ENCODE peak calls at places on chromosomes 3 and 15, in six cellular contexts. K, X, E, W, Z and A are unnamed samples.

GRCh38 chr3:157405457-157405856 is 31.2 kb upstream of the PTX3 start:
- DNase-seq in E (no peak), K (no peak), W (no peak), Z (peak; percentile 79), X (no peak), A (no peak)

GRCh38 chr3:185460719-185461350 is 38.0 kb downstream of the TMEM41A start:
- DNase-seq in K (no peak), X (no peak), E (no peak), Z (peak; percentile 13), W (no peak), A (no peak)

GRCh38 chr15:62964251-62964650 is 78.3 kb upstream of the TPM1 start:
- DNase-seq in E (no peak), W (no peak), Z (peak; percentile 69), X (no peak), K (no peak), A (no peak)

GRCh38 chr3:153760952-153761351 is 360.2 kb upstream of the ARHGEF26 start:
- DNase-seq in E (no peak), X (no peak), W (no peak), Z (no peak), K (no peak), A (no peak)

GRCh38 chr3:156685198-156685597 is 10.8 kb downstream of the TIPARP start:
- DNase-seq in K (no peak), W (no peak), E (no peak), Z (no peak), X (no peak), A (no peak)

GRCh38 chr3:48945432-48945831 is 26.8 kb downstream of the ARIH2 start:
- DNase-seq in X (no peak), W (no peak), E (no peak), K (no peak), Z (no peak), A (no peak)

GRCh38 chr3:138051946-138052802 is 42.2 kb downstream of the CLDN18 start:
- DNase-seq in K (peak; percentile 44), Z (peak; percentile 42), W (peak; percentile 59), X (peak; percentile 35), E (no peak), A (peak; percentile 57)

GRCh38 chr15:78200276-78200930 is 34.0 kb downstream of the ACSBG1 start:
- DNase-seq in X (no peak), E (no peak), Z (no peak), K (no peak), W (no peak), A (no peak)

GRCh38 chr3:11499144-11499543 is 144.6 kb downstream of the VGLL4 start:
- DNase-seq in E (no peak), W (no peak), X (no peak), K (no peak), Z (peak; percentile 94), A (no peak)

GRCh38 chr3:52771702-52772101 is 962 bp upstream of the NEK4 start:
- DNase-seq in E (no peak), X (no peak), Z (no peak), W (no peak), K (no peak), A (no peak)

GRCh38 chr15:92981333-92981732 is 81.2 kb downstream of the CHD2 start:
- DNase-seq in W (no peak), X (no peak), Z (no peak), E (no peak), K (no peak), A (no peak)

GRCh38 chr15:77640615-77641014 is 7.9 kb upstream of the LINGO1 start:
- DNase-seq in Z (no peak), K (no peak), X (no peak), E (no peak), W (no peak), A (no peak)

GRCh38 chr15:69659454-69660050 is 206.9 kb downstream of the RPLP1 start:
- DNase-seq in W (no peak), E (no peak), K (no peak), X (no peak), Z (no peak), A (no peak)

GRCh38 chr15:59124261-59124660 is 19.3 kb downstream of the CCNB2 start:
- DNase-seq in K (no peak), Z (no peak), E (no peak), W (no peak), X (no peak), A (no peak)

GRCh38 chr3:39668420-39668819 is 141.0 kb upstream of the MYRIP start:
- DNase-seq in X (peak; percentile 1), E (no peak), W (no peak), Z (peak; percentile 59), K (no peak), A (peak; percentile 22)

GRCh38 chr3:42402394-42403100 is 7.9 kb downstream of the LYZL4 start:
- DNase-seq in K (no peak), X (no peak), Z (no peak), W (no peak), E (no peak), A (no peak)

GRCh38 chr3:182258538-182259177 is 534.6 kb upstream of the ATP11B start:
- DNase-seq in W (no peak), K (no peak), E (peak; percentile 30), X (peak; percentile 69), Z (peak; percentile 32), A (no peak)

GRCh38 chr3:46027736-46028397 is 584 bp upstream of the XCR1 start:
- DNase-seq in E (no peak), K (no peak), W (no peak), Z (peak; percentile 28), X (no peak), A (no peak)

GRCh38 chr15:64045774-64046346 is 425 bp downstream of the DAPK2 start:
- DNase-seq in W (no peak), X (peak; percentile 10), K (peak; percentile 13), Z (no peak), E (no peak), A (no peak)

GRCh38 chr3:12896206-12896697 is 54.9 kb upstream of the RPL32 start:
- DNase-seq in Z (no peak), E (no peak), K (no peak), X (no peak), W (no peak), A (no peak)

GRCh38 chr15:78084359-78084750 is 6.8 kb upstream of the TBC1D2B start:
- DNase-seq in W (no peak), X (no peak), K (no peak), E (no peak), Z (no peak), A (no peak)

GRCh38 chr3:162770556-162770955 is 1273.9 kb downstream of the OTOL1 start:
- DNase-seq in X (no peak), W (no peak), E (no peak), K (no peak), Z (peak; percentile 12), A (no peak)

GRCh38 chr3:27644936-27645335 is 77.2 kb downstream of the EOMES start:
- DNase-seq in E (no peak), Z (peak; percentile 73), W (no peak), X (no peak), K (no peak), A (no peak)

GRCh38 chr15:90710436-90710835 is 6.7 kb upstream of the BLM start:
- DNase-seq in W (peak; percentile 31), Z (no peak), X (no peak), E (no peak), K (no peak), A (no peak)

GRCh38 chr15:58498821-58499580 is 67.2 kb downstream of the LIPC start:
- DNase-seq in E (no peak), X (no peak), W (no peak), Z (peak; percentile 89), K (no peak), A (no peak)

GRCh38 chr3:156750874-156751245 is 75.3 kb upstream of the LEKR1 start:
- DNase-seq in K (no peak), X (no peak), W (no peak), E (no peak), Z (peak; percentile 65), A (no peak)

GRCh38 chr3:124059580-124059979 is 67.7 kb upstream of the ROPN1 start:
- DNase-seq in X (no peak), Z (peak; percentile 13), K (no peak), E (no peak), W (no peak), A (no peak)

GRCh38 chr3:194204036-194204792 is 68.3 kb downstream of the HES1 start:
- DNase-seq in K (peak; percentile 15), E (peak; percentile 41), Z (no peak), X (peak; percentile 45), W (peak; percentile 30), A (peak; percentile 56)